ENCODE peak calls at places on chromosomes 1 and 21, in eight cellular contexts. V is cerebellum, J is LoVo, K is cardiac muscle cell, H is AG09309, I is fibroblast of the conjunctiva, Z is LNCaP clone FGC, F is SW480. E is an unnamed sample.

GRCh38 chr1:223707270-223708000 is 4.9 kb upstream of the CAPN2 start:
- DNase-seq in Z (peak), F (peak), V (no peak), J (peak), H (peak), K (no peak), I (peak), E (peak)

GRCh38 chr1:2072109-2072806 is 22.0 kb downstream of the PRKCZ start:
- DNase-seq in Z (peak), F (no peak), I (no peak), V (no peak), J (no peak), H (no peak), K (no peak), E (no peak)

GRCh38 chr1:222416001-222416791 is 131.7 kb downstream of the HHIPL2 start:
- DNase-seq in Z (no peak), K (no peak), J (no peak), I (no peak), V (no peak), F (no peak), H (no peak), E (no peak)

GRCh38 chr1:36847761-36848160 is 186.6 kb downstream of the GRIK3 start:
- DNase-seq in Z (no peak), I (no peak), K (no peak), F (no peak), V (no peak), J (no peak), H (no peak), E (no peak)

GRCh38 chr1:34974626-34975025 is 10.5 kb downstream of the TMEM35B start:
- DNase-seq in V (no peak), Z (no peak), K (no peak), J (no peak), H (no peak), I (no peak), F (no peak), E (no peak)

GRCh38 chr1:48526045-48526714 is 54.2 kb upstream of the SPATA6 start:
- DNase-seq in J (no peak), V (no peak), H (peak), F (no peak), I (peak), K (no peak), Z (peak), E (no peak)

GRCh38 chr1:214261206-214262123 is 19.5 kb upstream of the SMYD2 start:
- DNase-seq in Z (no peak), I (peak), V (peak), J (peak), K (peak), H (peak), F (peak), E (peak)

GRCh38 chr1:158496379-158496778 is 24.4 kb downstream of the OR10R2 start:
- DNase-seq in F (peak), Z (no peak), J (no peak), V (no peak), K (peak), I (no peak), H (no peak), E (peak)

GRCh38 chr1:939511-940107 is 15.9 kb downstream of the SAMD11 start:
- DNase-seq in K (no peak), Z (no peak), V (no peak), F (no peak), J (no peak), H (no peak), I (no peak), E (no peak)

GRCh38 chr1:246187834-246188372 is 319.2 kb downstream of the SMYD3 start:
- DNase-seq in Z (no peak), F (no peak), J (no peak), I (no peak), V (no peak), K (no peak), H (no peak), E (no peak)

GRCh38 chr1:199508653-199509052 is 518.9 kb upstream of the NR5A2 start:
- DNase-seq in I (no peak), F (no peak), J (no peak), K (no peak), H (no peak), Z (no peak), V (no peak), E (no peak)

GRCh38 chr1:225653463-225654276 is 747 bp upstream of the ENAH start:
- DNase-seq in F (peak), H (peak), K (peak), Z (no peak), V (peak), J (peak), I (no peak), E (peak)

GRCh38 chr1:183472488-183473285 is at the start of gene SMG7:
- DNase-seq in J (peak), K (peak), Z (no peak), H (no peak), I (no peak), F (peak), V (peak), E (no peak)

GRCh38 chr1:11536573-11537379 is 57.8 kb downstream of the DISP3 start:
- DNase-seq in F (no peak), J (no peak), K (no peak), V (no peak), Z (no peak), H (no peak), I (no peak), E (no peak)

GRCh38 chr1:218156602-218157001 is 128.5 kb upstream of the RRP15 start:
- DNase-seq in V (no peak), I (no peak), H (no peak), K (peak), J (no peak), F (no peak), Z (no peak), E (no peak)

GRCh38 chr21:33729631-33730030 is 87.3 kb downstream of the ITSN1 start:
- DNase-seq in H (no peak), Z (no peak), I (no peak), F (no peak), J (no peak), V (no peak), K (no peak), E (peak)

GRCh38 chr1:119549719-119550141 is 42.7 kb downstream of the HSD3B1 start:
- DNase-seq in K (peak), I (peak), J (peak), V (no peak), F (peak), Z (peak), H (no peak), E (peak)

GRCh38 chr1:54169068-54169467 is 16.3 kb upstream of the CDCP2 start:
- DNase-seq in J (no peak), H (no peak), Z (no peak), V (no peak), I (no peak), F (no peak), K (no peak), E (no peak)

GRCh38 chr1:201307239-201307638 is 23.9 kb downstream of the PKP1 start:
- DNase-seq in V (no peak), F (no peak), I (no peak), K (no peak), J (no peak), Z (no peak), H (no peak), E (no peak)

GRCh38 chr21:35075546-35075945 is 26.4 kb upstream of the RUNX1 start:
- DNase-seq in Z (peak), K (no peak), I (peak), H (no peak), F (no peak), V (no peak), J (no peak), E (peak)

GRCh38 chr1:5990913-5991783 is 1.1 kb downstream of the NPHP4 start:
- DNase-seq in H (no peak), K (peak), F (no peak), Z (no peak), I (no peak), V (no peak), J (no peak), E (peak)

GRCh38 chr1:211680752-211681327 is 5.4 kb upstream of the NEK2 start:
- DNase-seq in Z (peak), F (peak), V (peak), I (peak), J (peak), K (peak), H (peak), E (peak)

GRCh38 chr1:16375521-16376359 is 8.7 kb downstream of the SZRD1 start:
- DNase-seq in J (no peak), I (no peak), V (no peak), K (peak), F (peak), Z (no peak), H (no peak), E (peak)

GRCh38 chr21:44507673-44508425 is 32.1 kb downstream of the KRTAP10-1 start:
- DNase-seq in H (no peak), K (no peak), F (no peak), J (no peak), V (no peak), I (no peak), Z (no peak), E (no peak)

GRCh38 chr1:6770727-6771567 is 14.3 kb upstream of the CAMTA1 start:
- DNase-seq in J (no peak), K (no peak), I (no peak), F (peak), Z (no peak), V (no peak), H (no peak), E (no peak)

GRCh38 chr1:202311880-202312635 is 29.7 kb downstream of the UBE2T start:
- DNase-seq in H (no peak), J (no peak), Z (no peak), I (no peak), F (no peak), K (no peak), V (no peak), E (peak)

GRCh38 chr1:226637147-226637935 is 88.8 kb downstream of the STUM start:
- DNase-seq in I (no peak), J (no peak), V (peak), H (no peak), Z (no peak), K (no peak), F (no peak), E (peak)

GRCh38 chr21:26795866-26796329 is 49.3 kb downstream of the ADAMTS1 start:
- DNase-seq in Z (peak), F (peak), K (no peak), V (no peak), I (peak), H (peak), J (peak), E (no peak)

GRCh38 chr1:230661976-230662375 is 19.7 kb downstream of the COG2 start:
- DNase-seq in I (no peak), K (no peak), F (no peak), Z (no peak), H (no peak), J (no peak), V (peak), E (no peak)

GRCh38 chr1:90726716-90727480 is 9.8 kb upstream of the BARHL2 start:
- DNase-seq in K (no peak), F (no peak), I (no peak), Z (no peak), J (no peak), V (peak), H (no peak), E (no peak)

E was measured in dermis blood vessel endothelial cell.